ENCODE peak calls at places on chromosomes 3 and 15, in seven cellular contexts. T is IMR-90, D is H1, P is mesenchymal stem cell, K is neuronal stem cell, L is H9, Y is trophoblast cell. N is an unnamed sample.

GRCh38 chr3:138850151-138850550 is 15.4 kb upstream of the PIK3CB start:
- DNase-seq in K (no peak), Y (no peak), P (peak; percentile 31), T (peak; percentile 52), D (no peak), L (no peak), N (peak; percentile 14)

GRCh38 chr3:53696401-53697172 is 149.6 kb downstream of the CHDH start:
- DNase-seq in D (peak; percentile 34), Y (peak; percentile 3), T (no peak), L (no peak), P (peak; percentile 1), K (no peak), N (peak; percentile 60)

GRCh38 chr3:38177175-38177574 is 11.8 kb downstream of the OXSR1 start:
- DNase-seq in P (peak; percentile 8), L (no peak), Y (no peak), D (no peak), T (peak; percentile 13), K (no peak), N (no peak)

GRCh38 chr3:61961882-61962281 is 400.5 kb downstream of the PTPRG start:
- DNase-seq in D (no peak), K (no peak), P (no peak), Y (no peak), T (no peak), L (no peak), N (no peak)

GRCh38 chr3:141575879-141576743 is 89.3 kb downstream of the RASA2 start:
- DNase-seq in D (no peak), K (no peak), T (peak; percentile 40), Y (peak; percentile 41), P (peak; percentile 34), L (no peak), N (peak; percentile 33)

GRCh38 chr3:124916837-124917409 is 17.6 kb downstream of the MUC13 start:
- DNase-seq in Y (no peak), T (no peak), L (no peak), P (no peak), D (no peak), K (no peak), N (peak; percentile 10)

GRCh38 chr3:64459711-64460110 is 228.1 kb downstream of the ADAMTS9 start:
- DNase-seq in K (no peak), L (no peak), D (no peak), P (no peak), Y (peak; percentile 56), T (peak; percentile 66), N (no peak)

GRCh38 chr15:80182611-80183210 is 29.9 kb downstream of the FAH start:
- DNase-seq in D (no peak), T (peak; percentile 89), L (no peak), K (no peak), Y (no peak), P (peak; percentile 32), N (no peak)

GRCh38 chr3:145727416-145727930 is 433.5 kb downstream of the PLOD2 start:
- DNase-seq in T (no peak), D (no peak), L (no peak), K (no peak), P (no peak), Y (no peak), N (no peak)

GRCh38 chr15:88613074-88613944 is 7.8 kb upstream of the AEN start:
- DNase-seq in T (peak; percentile 33), P (peak; percentile 55), D (peak; percentile 85), L (peak; percentile 88), Y (peak; percentile 14), K (no peak), N (peak; percentile 98)

GRCh38 chr3:72331076-72331475 is 517.2 kb downstream of the SHQ1 start:
- DNase-seq in D (no peak), T (no peak), P (no peak), K (no peak), L (no peak), Y (no peak), N (no peak)

GRCh38 chr3:161977063-161977462 is 480.5 kb downstream of the OTOL1 start:
- DNase-seq in T (peak; percentile 44), Y (no peak), P (peak; percentile 70), D (no peak), L (no peak), K (no peak), N (no peak)

GRCh38 chr3:123380261-123380660 is 68.6 kb downstream of the ADCY5 start:
- DNase-seq in T (no peak), L (no peak), D (no peak), Y (no peak), P (no peak), K (no peak), N (no peak)

GRCh38 chr3:62246094-62246493 is 127.3 kb downstream of the FEZF2 start:
- DNase-seq in D (no peak), L (no peak), K (no peak), T (no peak), Y (no peak), P (no peak), N (no peak)

GRCh38 chr15:94327356-94327936 is 96.1 kb downstream of the MCTP2 start:
- DNase-seq in Y (peak; percentile 64), D (no peak), L (no peak), K (no peak), P (peak; percentile 65), T (peak; percentile 50), N (peak; percentile 36)

GRCh38 chr15:70093481-70094309 is 4.0 kb downstream of the TLE3 start:
- DNase-seq in D (no peak), K (no peak), P (peak; percentile 12), Y (peak; percentile 96), T (no peak), L (peak; percentile 65), N (peak; percentile 92)

GRCh38 chr15:79849789-79850188 is 47.0 kb downstream of the MTHFS start:
- DNase-seq in Y (peak; percentile 77), K (peak; percentile 21), D (peak; percentile 58), T (peak; percentile 52), P (peak; percentile 52), L (peak; percentile 60), N (peak; percentile 79)

GRCh38 chr3:149813367-149814281 is 609 bp downstream of the RNF13 start:
- DNase-seq in T (peak; percentile 47), Y (peak; percentile 93), K (peak; percentile 55), P (peak; percentile 70), D (peak; percentile 49), L (peak; percentile 58), N (peak; percentile 78)

GRCh38 chr3:106403746-106404145 is 534.9 kb upstream of the CBLB start:
- DNase-seq in P (no peak), L (no peak), K (no peak), T (no peak), Y (no peak), D (no peak), N (no peak)

GRCh38 chr15:31598620-31599019 is 272.0 kb downstream of the KLF13 start:
- DNase-seq in P (no peak), L (peak; percentile 91), Y (no peak), D (peak; percentile 67), T (peak; percentile 36), K (no peak), N (peak; percentile 90)

GRCh38 chr3:27939510-27939909 is 217.4 kb upstream of the EOMES start:
- DNase-seq in T (no peak), P (no peak), L (no peak), Y (peak; percentile 5), K (no peak), D (no peak), N (no peak)

GRCh38 chr15:60673918-60674558 is 195.1 kb upstream of the ICE2 start:
- DNase-seq in Y (peak; percentile 60), T (peak; percentile 96), P (peak; percentile 96), D (no peak), L (no peak), K (no peak), N (peak; percentile 66)

GRCh38 chr15:60674704-60675405 is 195.9 kb upstream of the ICE2 start:
- DNase-seq in K (no peak), Y (no peak), P (peak; percentile 30), D (no peak), T (peak; percentile 46), L (no peak), N (no peak)

GRCh38 chr15:60669351-60669750 is 190.4 kb upstream of the ICE2 start:
- DNase-seq in T (no peak), Y (no peak), L (no peak), P (no peak), D (no peak), K (no peak), N (no peak)

GRCh38 chr15:60673156-60673555 is 194.2 kb upstream of the ICE2 start:
- DNase-seq in D (no peak), T (no peak), P (no peak), L (no peak), Y (no peak), K (no peak), N (no peak)

DNA sequence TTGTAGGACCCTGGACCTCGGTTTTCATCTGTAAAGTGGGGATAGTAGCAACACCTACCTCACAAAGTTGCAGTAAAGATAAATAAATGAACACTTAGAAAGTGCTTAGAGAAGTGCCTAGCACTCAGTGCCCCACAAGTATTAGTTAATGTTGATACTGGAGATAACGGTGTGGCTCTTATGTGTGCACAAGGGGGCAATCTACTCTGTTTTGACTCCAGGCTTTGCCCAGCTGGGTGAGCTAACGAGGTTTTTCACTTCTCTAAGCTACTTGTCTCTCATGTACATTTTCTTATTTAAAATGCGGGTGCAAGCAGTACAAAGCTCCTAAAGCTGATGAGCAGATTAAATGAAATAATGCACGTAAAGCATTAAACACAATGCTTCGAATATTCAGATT is 193.5 kb upstream of the ICE2 start:
- DNase-seq in Y (no peak), D (no peak), T (no peak), L (no peak), P (no peak), K (no peak), N (no peak)
- H3K4me1 ChIP-seq in Y (no peaks in the 10 kb centered on the region), D (peaks cover 6% of the 10 kb centered on the region), T (peaks cover 3% of the 10 kb centered on the region), L (peaks cover 4% of the 10 kb centered on the region), P (no peaks in the 10 kb centered on the region), K (peaks cover 2% of the 10 kb centered on the region), N (peaks cover 2% of the 10 kb centered on the region)

GRCh38 chr3:13835246-13835645 is 44.6 kb downstream of the WNT7A start:
- DNase-seq in L (no peak), K (no peak), T (no peak), D (no peak), P (no peak), Y (no peak), N (no peak)
- H4K8ac ChIP-seq in L (no peak overlapping the region), K (no peak overlapping the region), T (no peak overlapping the region), D (no peak overlapping the region), P (no peak overlapping the region), Y (no peak overlapping the region), N (no peak overlapping the region)

GRCh38 chr3:2889772-2890171 is 220.4 kb downstream of the IL5RA start:
- DNase-seq in Y (no peak), T (no peak), D (no peak), L (no peak), K (no peak), P (no peak), N (no peak)
- H3K18ac ChIP-seq in Y (no peak overlapping the region), T (no peak overlapping the region), D (no peak overlapping the region), L (no peak overlapping the region), K (no peak overlapping the region), P (no peak overlapping the region), N (no peak overlapping the region)

DNA sequence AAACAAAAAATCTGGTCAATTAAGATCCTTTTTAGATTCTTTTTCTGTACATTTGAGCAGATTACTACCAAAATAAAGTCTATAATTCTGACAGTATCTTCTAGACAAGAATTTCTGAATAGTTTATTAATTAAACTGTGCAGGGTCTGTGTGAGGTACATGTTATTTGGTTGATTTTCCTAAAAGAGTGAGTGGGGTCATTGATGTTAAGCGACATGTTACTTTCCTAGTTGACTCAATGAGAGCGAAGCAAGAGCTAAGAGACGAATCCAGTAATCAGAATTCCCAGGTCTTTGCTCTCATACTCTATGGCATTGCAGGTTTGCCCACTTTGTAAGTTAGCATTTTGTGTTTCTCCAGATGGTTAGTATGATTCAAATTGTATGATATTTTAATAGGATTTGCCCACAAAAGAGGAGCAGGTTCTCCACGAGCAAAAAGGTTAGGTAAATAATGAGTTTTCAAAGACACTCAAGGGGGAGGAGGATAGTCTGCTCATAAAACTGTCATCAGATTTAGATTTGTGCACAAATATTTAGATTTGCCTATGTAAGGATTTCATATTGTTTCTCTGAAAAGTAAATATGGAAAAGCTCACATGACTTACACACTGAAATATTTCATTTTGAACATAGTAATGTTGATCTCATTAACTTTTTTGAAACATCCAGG is 217.2 kb upstream of the CGNL1 start:
- DNase-seq in K (no peak), L (no peak), T (no peak), P (no peak), Y (no peak), D (no peak), N (no peak)
- H3K4me1 ChIP-seq in K (no peaks in the 10 kb centered on the region), L (no peaks in the 10 kb centered on the region), T (peaks cover 21% of the 10 kb centered on the region), P (peaks cover 1% of the 10 kb centered on the region), Y (no peaks in the 10 kb centered on the region), D (no peaks in the 10 kb centered on the region), N (no peaks in the 10 kb centered on the region)